ENCODE peak calls at places on chromosomes 16 and 17, in five cellular contexts. One of them, this sample, is unnamed.

GRCh38 chr16:65116818-65117430 is 4.9 kb downstream of the CDH11 start:
- DNase-seq in AG04450: no peak
- DNase-seq in neuronal stem cell: no peak
- DNase-seq in HT1080: no peak
- DNase-seq in mesothelial cell of epicardium: no peak
- DNase-seq in this sample: no peak

GRCh38 chr16:4537376-4538066 is 1.1 kb downstream of the CDIP1 start:
- DNase-seq in AG04450: no peak
- DNase-seq in neuronal stem cell: no peak
- DNase-seq in HT1080: no peak
- DNase-seq in mesothelial cell of epicardium: no peak
- DNase-seq in this sample: peak; percentile 27

GRCh38 chr16:51510416-51510815 is 359.3 kb upstream of the SALL1 start:
- DNase-seq in AG04450: no peak
- DNase-seq in neuronal stem cell: no peak
- DNase-seq in HT1080: no peak
- DNase-seq in mesothelial cell of epicardium: no peak
- DNase-seq in this sample: no peak

GRCh38 chr17:7308625-7309433 is 1.4 kb downstream of the EIF5A start:
- DNase-seq in AG04450: no peak
- DNase-seq in neuronal stem cell: no peak
- DNase-seq in HT1080: peak; percentile 82
- DNase-seq in mesothelial cell of epicardium: no peak
- DNase-seq in this sample: peak; percentile 73

GRCh38 chr17:79721993-79722671 is 8.6 kb upstream of the ENPP7 start:
- DNase-seq in AG04450: no peak
- DNase-seq in neuronal stem cell: no peak
- DNase-seq in HT1080: peak; percentile 26
- DNase-seq in mesothelial cell of epicardium: no peak
- DNase-seq in this sample: no peak

GRCh38 chr17:14268264-14268663 is 31.6 kb upstream of the CDRT15 start:
- DNase-seq in AG04450: no peak
- DNase-seq in neuronal stem cell: no peak
- DNase-seq in HT1080: peak; percentile 22
- DNase-seq in mesothelial cell of epicardium: no peak
- DNase-seq in this sample: no peak

GRCh38 chr17:64148699-64149098 is 18.8 kb upstream of the ERN1 start:
- DNase-seq in AG04450: no peak
- DNase-seq in neuronal stem cell: no peak
- DNase-seq in HT1080: peak; percentile 32
- DNase-seq in mesothelial cell of epicardium: no peak
- DNase-seq in this sample: peak; percentile 12

GRCh38 chr16:74730049-74730683 is 29.5 kb upstream of the MLKL start:
- DNase-seq in AG04450: no peak
- DNase-seq in neuronal stem cell: no peak
- DNase-seq in HT1080: peak; percentile 57
- DNase-seq in mesothelial cell of epicardium: no peak
- DNase-seq in this sample: no peak

GRCh38 chr16:10282367-10282766 is 100.1 kb upstream of the GRIN2A start:
- DNase-seq in AG04450: no peak
- DNase-seq in neuronal stem cell: no peak
- DNase-seq in HT1080: no peak
- DNase-seq in mesothelial cell of epicardium: no peak
- DNase-seq in this sample: no peak

GRCh38 chr16:66928702-66929388 is 3.5 kb upstream of the RRAD start:
- DNase-seq in AG04450: no peak
- DNase-seq in neuronal stem cell: no peak
- DNase-seq in HT1080: peak; percentile 53
- DNase-seq in mesothelial cell of epicardium: no peak
- DNase-seq in this sample: peak; percentile 33

GRCh38 chr17:8359769-8360168 is 16.7 kb downstream of the KRABD2 start:
- DNase-seq in AG04450: peak; percentile 81
- DNase-seq in neuronal stem cell: no peak
- DNase-seq in HT1080: peak; percentile 83
- DNase-seq in mesothelial cell of epicardium: no peak
- DNase-seq in this sample: no peak

GRCh38 chr17:18004901-18005305 is 32.2 kb downstream of the DRC3 start:
- DNase-seq in AG04450: no peak
- DNase-seq in neuronal stem cell: no peak
- DNase-seq in HT1080: no peak
- DNase-seq in mesothelial cell of epicardium: no peak
- DNase-seq in this sample: no peak

GRCh38 chr17:48908853-48909394 is 717 bp downstream of the UBE2Z start:
- DNase-seq in AG04450: peak; percentile 65
- DNase-seq in neuronal stem cell: peak; percentile 89
- DNase-seq in HT1080: peak; percentile 60
- DNase-seq in mesothelial cell of epicardium: peak; percentile 87
- DNase-seq in this sample: peak; percentile 45

GRCh38 chr16:22348296-22348695 is 26.1 kb downstream of the CDR2 start:
- DNase-seq in AG04450: no peak
- DNase-seq in neuronal stem cell: no peak
- DNase-seq in HT1080: no peak
- DNase-seq in mesothelial cell of epicardium: no peak
- DNase-seq in this sample: no peak

GRCh38 chr16:18800674-18801196 is 614 bp downstream of the ARL6IP1 start:
- DNase-seq in AG04450: no peak
- DNase-seq in neuronal stem cell: peak; percentile 48
- DNase-seq in HT1080: no peak
- DNase-seq in mesothelial cell of epicardium: no peak
- DNase-seq in this sample: peak; percentile 20